ENCODE peak calls at places on chromosomes 2 and 18, in six cellular contexts. B, U, R, V, F and H are unnamed samples.

GRCh38 chr2:150997702-150998480 is 263.8 kb downstream of the RBM43 start:
- DNase-seq in B (no peak), U (peak), R (no peak), V (no peak), F (no peak), H (no peak)

GRCh38 chr2:127011136-127011740 is 95.7 kb downstream of the BIN1 start:
- DNase-seq in B (no peak), U (no peak), R (no peak), V (no peak), F (no peak), H (no peak)

GRCh38 chr2:127575185-127575765 is 39.8 kb downstream of the MYO7B start:
- DNase-seq in B (no peak), U (no peak), R (no peak), V (peak), F (no peak), H (no peak)

GRCh38 chr18:39952816-39953215 is 2002.2 kb upstream of the PIK3C3 start:
- DNase-seq in B (no peak), U (no peak), R (no peak), V (no peak), F (no peak), H (no peak)

GRCh38 chr2:74931940-74932339 is 26.5 kb upstream of the POLE4 start:
- DNase-seq in B (no peak), U (no peak), R (no peak), V (no peak), F (no peak), H (no peak)

GRCh38 chr2:28895189-28895893 is 874 bp downstream of the WDR43 start:
- DNase-seq in B (peak), U (peak), R (peak), V (peak), F (peak), H (no peak)

GRCh38 chr2:194346189-194346588 is 1310.8 kb upstream of the SLC39A10 start:
- DNase-seq in B (no peak), U (no peak), R (no peak), V (no peak), F (no peak), H (no peak)

GRCh38 chr2:226985227-226985946 is 149.5 kb downstream of the RHBDD1 start:
- DNase-seq in B (no peak), U (peak), R (peak), V (peak), F (peak), H (peak)

GRCh38 chr2:46749042-46749461 is 166.6 kb downstream of the MCFD2 start:
- DNase-seq in B (no peak), U (peak), R (peak), V (no peak), F (peak), H (no peak)

GRCh38 chr18:77151791-77152517 is 19.4 kb upstream of the MBP start:
- DNase-seq in B (no peak), U (no peak), R (no peak), V (peak), F (no peak), H (no peak)

GRCh38 chr2:37060446-37060845 is 23.7 kb downstream of the HEATR5B start:
- DNase-seq in B (no peak), U (no peak), R (no peak), V (no peak), F (no peak), H (no peak)

GRCh38 chr2:33494155-33494779 is 17.8 kb downstream of the RASGRP3 start:
- DNase-seq in B (no peak), U (peak), R (no peak), V (no peak), F (no peak), H (no peak)

GRCh38 chr18:58097127-58097906 is 53.3 kb downstream of the NEDD4L start:
- DNase-seq in B (no peak), U (peak), R (no peak), V (no peak), F (no peak), H (no peak)